ENCODE peak calls at places on chromosome 14, in four cellular contexts. Z is HepG2, L is K562, D is GM12878. U is an unnamed sample.

GRCh38 chr14:21238823-21239518 is 30.3 kb downstream of the HNRNPC start:
- DNase-seq in L (no peak), D (no peak), Z (no peak), U (no peak)

GRCh38 chr14:28778718-28779117 is 12.1 kb downstream of the FOXG1 start:
- DNase-seq in Z (no peak), L (no peak), D (no peak), U (no peak)

GRCh38 chr14:77457115-77457521 is 283 bp downstream of the VIPAS39 start:
- DNase-seq in Z (no peak), D (no peak), L (no peak), U (no peak)

GRCh38 chr14:55101698-55102097 is 27.4 kb upstream of the LGALS3 start:
- DNase-seq in Z (no peak), D (no peak), L (no peak), U (no peak)

GRCh38 chr14:22007278-22008097 is 333.9 kb upstream of the OR4E1 start:
- DNase-seq in L (no peak), Z (no peak), D (no peak), U (no peak)

GRCh38 chr14:22478247-22478646 is 110.8 kb downstream of the DAD1 start:
- DNase-seq in Z (no peak), D (no peak), L (no peak), U (no peak)

GRCh38 chr14:81550001-81550642 is 16.5 kb upstream of the SEL1L start:
- DNase-seq in Z (no peak), L (no peak), D (peak), U (no peak)

GRCh38 chr14:96307434-96307833 is 51.4 kb downstream of the BDKRB1 start:
- DNase-seq in Z (peak), D (no peak), L (no peak), U (no peak)

GRCh38 chr14:38042356-38042755 is 165.3 kb upstream of the SSTR1 start:
- DNase-seq in Z (peak), L (no peak), D (no peak), U (no peak)

GRCh38 chr14:103021817-103022668 is 35.3 kb downstream of the CDC42BPB start:
- DNase-seq in L (no peak), Z (no peak), D (no peak), U (no peak)

GRCh38 chr14:65179918-65180724 is 77.8 kb upstream of the MAX start:
- DNase-seq in L (no peak), D (peak), Z (no peak), U (no peak)

GRCh38 chr14:81427348-81428058 is 27.4 kb upstream of the STON2 start:
- DNase-seq in D (no peak), L (peak), Z (no peak), U (no peak)

GRCh38 chr14:34489324-34489723 is 27.3 kb upstream of the SPTSSA start:
- DNase-seq in L (no peak), Z (no peak), D (no peak), U (no peak)

GRCh38 chr14:39581474-39581873 is 149.2 kb upstream of the FBXO33 start:
- DNase-seq in D (no peak), Z (no peak), L (no peak), U (no peak)

GRCh38 chr14:94680498-94681288 is 68.5 kb downstream of the SERPINA3 start:
- DNase-seq in D (no peak), L (no peak), Z (peak), U (no peak)

GRCh38 chr14:94227029-94227428 is 52.9 kb downstream of the PPP4R4 start:
- DNase-seq in L (no peak), D (no peak), Z (no peak), U (no peak)

GRCh38 chr14:86462193-86462592 is 932.2 kb downstream of the FLRT2 start:
- DNase-seq in Z (peak), L (no peak), D (no peak), U (peak)

GRCh38 chr14:52553671-52554575 is 1.3 kb downstream of the GPR137C start:
- DNase-seq in D (peak), Z (peak), L (peak), U (peak)

GRCh38 chr14:54350196-54350595 is 46.6 kb upstream of the CDKN3 start:
- DNase-seq in L (no peak), D (no peak), Z (no peak), U (no peak)

GRCh38 chr14:65403231-65403630 is 9.3 kb upstream of the FUT8 start:
- DNase-seq in L (no peak), Z (no peak), D (no peak), U (no peak)

GRCh38 chr14:22265319-22266140 is 323.5 kb downstream of the DAD1 start:
- DNase-seq in L (no peak), Z (no peak), D (no peak), U (no peak)

GRCh38 chr14:74583689-74584434 is 28.2 kb downstream of the LTBP2 start:
- DNase-seq in L (no peak), Z (no peak), D (no peak), U (no peak)

GRCh38 chr14:32252030-32252670 is 49.1 kb upstream of the RNU6-8 start:
- DNase-seq in Z (peak), L (peak), D (peak), U (peak)

GRCh38 chr14:63342381-63342780 is 23.6 kb upstream of the GPHB5 start:
- DNase-seq in D (no peak), Z (no peak), L (no peak), U (no peak)

GRCh38 chr14:69571879-69572633 is 2.6 kb downstream of the CCDC177 start:
- DNase-seq in D (no peak), Z (peak), L (peak), U (peak)

GRCh38 chr14:106670006-106670405 is 1143.6 kb downstream of the TMEM121 start:
- DNase-seq in L (no peak), D (no peak), Z (no peak), U (no peak)

GRCh38 chr14:93715279-93715927 is 72.9 kb downstream of the PRIMA1 start:
- DNase-seq in Z (no peak), D (no peak), L (no peak), U (no peak)

GRCh38 chr14:63901434-63902085 is 48.8 kb downstream of the SYNE2 start:
- DNase-seq in L (no peak), Z (no peak), D (no peak), U (no peak)

GRCh38 chr14:51448831-51449665 is 202.7 kb upstream of the FRMD6 start:
- DNase-seq in L (no peak), D (no peak), Z (no peak), U (no peak)

GRCh38 chr14:80313806-80314205 is 102.5 kb upstream of the DIO2 start:
- DNase-seq in L (no peak), Z (no peak), D (no peak), U (no peak)

GRCh38 chr14:33556382-33557121 is 394.3 kb downstream of the EGLN3 start:
- DNase-seq in D (no peak), Z (no peak), L (no peak), U (no peak)

GRCh38 chr14:91376547-91377477 is 40.8 kb downstream of the CCDC88C start:
- DNase-seq in L (no peak), Z (no peak), D (no peak), U (no peak)

GRCh38 chr14:68145036-68145435 is 325.5 kb downstream of the RAD51B start:
- DNase-seq in D (no peak), L (no peak), Z (no peak), U (no peak)

GRCh38 chr14:65434216-65434850 is 21.8 kb downstream of the FUT8 start:
- DNase-seq in Z (no peak), L (peak), D (no peak), U (no peak)

GRCh38 chr14:89317051-89317691 is 99.9 kb downstream of the FOXN3 start:
- DNase-seq in D (no peak), Z (no peak), L (no peak), U (no peak)

GRCh38 chr14:55052259-55052930 is 948 bp downstream of the MAPK1IP1L start:
- DNase-seq in L (no peak), D (no peak), Z (no peak), U (no peak)

DNA sequence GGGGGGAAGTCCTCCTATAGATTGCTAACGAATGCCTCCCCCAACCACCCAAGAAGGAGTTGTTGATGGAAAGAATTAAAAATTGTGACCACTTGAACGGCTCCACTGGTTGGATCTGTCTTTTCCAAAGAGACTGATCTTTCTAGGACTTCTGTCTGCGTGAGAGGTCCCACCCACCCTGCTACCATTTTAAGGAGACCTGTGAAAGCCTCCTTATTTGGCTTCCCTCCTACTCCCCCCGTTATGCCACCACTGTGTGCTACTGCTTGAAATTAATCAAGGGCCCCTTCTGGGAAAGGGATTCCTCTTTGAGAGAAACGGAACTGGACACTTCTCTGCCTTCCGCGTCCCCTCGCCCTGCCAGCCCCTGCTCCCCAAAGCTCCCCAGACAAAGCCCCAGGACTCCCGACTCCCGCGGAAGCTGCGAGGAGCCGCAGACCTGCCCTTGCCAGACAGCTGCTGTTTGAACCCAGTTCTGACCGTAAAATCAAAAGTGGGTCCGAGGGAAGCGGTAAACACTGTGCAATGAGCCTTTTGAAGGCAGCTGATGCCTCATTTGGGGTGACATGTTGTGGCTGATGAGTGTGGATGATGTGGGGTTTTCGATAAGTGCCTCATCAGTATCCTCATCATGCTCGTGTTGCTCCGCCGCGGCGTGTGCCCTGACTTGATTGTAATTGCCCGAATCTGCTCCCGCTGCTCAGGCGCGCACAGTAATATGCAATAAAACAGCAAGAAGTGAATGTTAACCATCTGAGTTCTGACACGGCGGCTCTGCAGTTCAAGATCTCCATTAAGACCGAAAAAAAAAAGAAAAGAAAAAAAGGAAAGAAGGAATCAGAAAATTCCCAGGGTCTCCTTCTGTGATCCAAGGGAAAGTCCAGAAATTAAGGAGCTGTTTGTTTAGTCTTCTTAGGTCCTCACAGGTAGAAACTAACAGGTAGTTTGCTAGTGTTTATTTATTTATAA is 48.2 kb downstream of the MBIP start:
- DNase-seq in D (no peak), Z (no peak), L (no peak), U (peak)
- TF ChIP-seq ATF2 in D (no peak), Z (no peak), L (no peak), U (no peak)

GRCh38 chr14:104105071-104105821 is 19.7 kb downstream of the ASPG start:
- DNase-seq in D (no peak), L (no peak), Z (no peak), U (peak)
- TF ChIP-seq ATF2 in D (no peak), L (no peak), Z (no peak), U (no peak)

DNA sequence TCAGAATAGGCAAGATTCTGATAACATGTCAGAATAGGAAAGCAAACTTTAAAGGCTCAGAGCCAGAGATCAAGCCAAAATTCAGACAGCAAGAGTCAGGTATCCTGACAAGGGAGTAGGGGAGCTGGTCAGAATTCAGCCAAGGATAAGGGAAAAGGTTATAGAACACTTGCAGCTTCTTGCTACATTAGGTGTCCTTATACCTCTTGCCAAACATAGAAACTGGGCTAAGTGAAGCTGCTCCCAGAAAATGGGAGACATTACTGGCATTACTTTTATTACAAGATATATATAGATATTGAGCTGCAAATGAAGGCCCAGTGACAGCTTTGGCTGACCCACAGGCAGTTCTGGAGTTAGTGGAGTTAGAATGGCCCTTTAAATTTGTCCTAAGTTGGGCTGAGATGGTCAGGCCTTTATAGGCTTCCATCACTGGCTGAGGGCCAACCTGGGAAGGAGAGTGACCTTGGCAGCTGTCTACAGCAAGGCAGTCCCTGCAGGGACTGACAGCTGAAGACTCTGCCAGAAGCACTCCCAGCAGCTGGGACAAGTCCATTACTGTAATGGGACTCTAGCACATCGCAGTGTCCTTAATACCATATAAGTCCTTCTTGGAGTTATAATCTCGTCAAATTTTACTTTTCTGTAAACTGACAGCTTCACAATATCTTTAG is 83.0 kb downstream of the LRRC9 start:
- DNase-seq in Z (peak), D (no peak), L (no peak), U (no peak)
- TF ChIP-seq ATF2 in Z (no peak), D (no peak), L (no peak), U (no peak)

DNA sequence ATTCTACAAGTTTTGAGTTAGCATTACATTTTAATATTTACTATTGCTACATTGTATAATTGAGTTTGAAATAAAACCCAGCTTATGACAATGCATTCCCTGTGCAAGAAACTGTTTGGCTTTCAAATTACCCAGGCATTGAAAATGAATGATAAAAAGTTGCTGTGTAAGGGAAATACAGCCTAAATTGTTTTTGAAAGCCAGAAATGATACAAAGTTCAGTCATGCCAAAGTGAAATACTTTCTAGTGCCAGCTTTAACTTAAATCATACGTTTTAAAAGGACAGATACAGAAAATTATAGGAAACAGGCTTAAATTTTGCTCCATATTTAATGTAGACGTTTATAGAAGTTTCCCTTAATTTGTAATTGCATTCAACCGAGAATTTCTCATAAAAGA is 2.8 kb downstream of the MGAT2 start:
- DNase-seq in L (no peak), D (no peak), Z (no peak), U (no peak)
- TF ChIP-seq ATF2 in L (no peak), D (no peak), Z (no peak), U (no peak)

GRCh38 chr14:50410016-50410530 is 13.4 kb upstream of the CDKL1 start:
- DNase-seq in D (no peak), Z (no peak), L (no peak), U (no peak)

GRCh38 chr14:50407089-50407813 is 10.6 kb upstream of the CDKL1 start:
- DNase-seq in L (no peak), Z (no peak), D (no peak), U (no peak)

GRCh38 chr14:50410921-50411320 is 14.2 kb upstream of the CDKL1 start:
- DNase-seq in Z (no peak), D (no peak), L (no peak), U (no peak)
- TF ChIP-seq ATF2 in Z (no peak), D (no peak), L (no peak), U (no peak)

GRCh38 chr14:24087004-24087403 is 7.1 kb upstream of the PCK2 start:
- DNase-seq in D (no peak), Z (no peak), L (no peak), U (no peak)
- TF ChIP-seq ATF2 in D (no peak), Z (no peak), L (no peak), U (no peak)

GRCh38 chr14:101761032-101761880 is at the start of gene PPP2R5C:
- DNase-seq in Z (peak), D (no peak), L (peak), U (peak)

GRCh38 chr14:101763941-101764709 is 2.6 kb downstream of the PPP2R5C start:
- DNase-seq in L (no peak), Z (no peak), D (no peak), U (no peak)

GRCh38 chr14:101760138-101761011 is 1.1 kb upstream of the PPP2R5C start:
- DNase-seq in D (peak), Z (peak), L (peak), U (peak)

GRCh38 chr14:101762530-101763101 is 1.1 kb downstream of the PPP2R5C start:
- DNase-seq in D (no peak), L (no peak), Z (peak), U (no peak)

GRCh38 chr14:101761881-101762529 is 496 bp downstream of the PPP2R5C start:
- DNase-seq in L (peak), Z (no peak), D (no peak), U (no peak)
- TF ChIP-seq ATF2 in L (no peak), Z (no peak), D (no peak), U (no peak)

GRCh38 chr14:100765991-100766390 is 39.3 kb downstream of the DLK1 start:
- DNase-seq in L (no peak), D (no peak), Z (no peak), U (no peak)

GRCh38 chr14:100769035-100769939 is 42.6 kb downstream of the DLK1 start:
- DNase-seq in L (no peak), D (no peak), Z (no peak), U (no peak)

GRCh38 chr14:100767003-100767787 is 40.5 kb downstream of the DLK1 start:
- DNase-seq in L (no peak), Z (no peak), D (no peak), U (no peak)

GRCh38 chr14:100770046-100770445 is 43.4 kb downstream of the DLK1 start:
- DNase-seq in D (no peak), Z (no peak), L (no peak), U (no peak)

GRCh38 chr14:100767788-100768536 is 41.3 kb downstream of the DLK1 start:
- DNase-seq in D (no peak), L (no peak), Z (no peak), U (no peak)
- TF ChIP-seq ATF2 in D (no peak), L (no peak), Z (no peak), U (no peak)